ENCODE peak calls at places on chromosomes 12 and 14, in six cellular contexts. N is IMR-90, F is mammary epithelial cell, D is DND-41, A is kidney, Y is endodermal cell. X is an unnamed sample.

GRCh38 chr14:96221109-96221650 is 16.5 kb downstream of the BDKRB2 start:
- DNase-seq in N (peak; percentile 53), F (no peak), D (no peak), A (no peak), Y (no peak), X (no peak)

GRCh38 chr14:98955036-98955740 is 316.8 kb downstream of the BCL11B start:
- DNase-seq in N (no peak), F (no peak), D (no peak), A (no peak), Y (peak; percentile 13), X (peak; percentile 10)

GRCh38 chr12:105538880-105539279 is 208.4 kb downstream of the C12orf75 start:
- DNase-seq in N (peak; percentile 86), F (no peak), D (no peak), A (no peak), Y (peak; percentile 33), X (no peak)

GRCh38 chr14:30270200-30271161 is 288.5 kb upstream of the G2E3 start:
- DNase-seq in N (peak; percentile 81), F (peak; percentile 70), D (peak; percentile 56), A (peak; percentile 92), Y (peak; percentile 97), X (peak; percentile 79)

GRCh38 chr14:58465425-58465824 is 37.9 kb downstream of the KIAA0586 start:
- DNase-seq in N (peak; percentile 70), F (peak; percentile 52), D (no peak), A (no peak), Y (no peak), X (no peak)

GRCh38 chr12:112424126-112424525 is 5.4 kb downstream of the PTPN11 start:
- DNase-seq in N (no peak), F (no peak), D (no peak), A (no peak), Y (peak; percentile 31), X (no peak)

GRCh38 chr12:124917135-124917840 is 2.8 kb upstream of the UBC start:
- DNase-seq in N (peak; percentile 100), F (peak; percentile 100), D (peak; percentile 98), A (peak; percentile 99), Y (peak; percentile 100), X (peak; percentile 97)

GRCh38 chr14:38838049-38838978 is 264.7 kb downstream of the SEC23A start:
- DNase-seq in N (no peak), F (no peak), D (no peak), A (peak; percentile 64), Y (no peak), X (peak; percentile 55)

GRCh38 chr14:81062816-81063215 is 107.4 kb downstream of the TSHR start:
- DNase-seq in N (peak; percentile 0), F (peak; percentile 1), D (peak; percentile 35), A (no peak), Y (peak; percentile 78), X (no peak)

GRCh38 chr12:1779783-1780182 is 40.6 kb upstream of the LRTM2 start:
- DNase-seq in N (peak; percentile 75), F (peak; percentile 33), D (no peak), A (no peak), Y (no peak), X (no peak)

GRCh38 chr12:6197996-6198395 is 2.2 kb upstream of the CD9 start:
- DNase-seq in N (no peak), F (no peak), D (no peak), A (no peak), Y (peak; percentile 88), X (no peak)

GRCh38 chr14:104970231-104971068 is 7.7 kb downstream of the AHNAK2 start:
- DNase-seq in N (peak; percentile 81), F (peak; percentile 81), D (no peak), A (peak; percentile 91), Y (peak; percentile 79), X (peak; percentile 61)

GRCh38 chr12:26648584-26648983 is 184.4 kb downstream of the ITPR2 start:
- DNase-seq in N (peak; percentile 95), F (peak; percentile 83), D (no peak), A (no peak), Y (no peak), X (no peak)

GRCh38 chr12:6573001-6573400 is 4.9 kb upstream of the NOP2 start:
- DNase-seq in N (no peak), F (no peak), D (no peak), A (no peak), Y (no peak), X (no peak)

GRCh38 chr14:32821989-32822653 is 116.6 kb upstream of the NPAS3 start:
- DNase-seq in N (peak; percentile 4), F (no peak), D (no peak), A (no peak), Y (no peak), X (no peak)

GRCh38 chr12:113403435-113404415 is at the start of gene SDS:
- DNase-seq in N (peak; percentile 24), F (no peak), D (no peak), A (no peak), Y (peak; percentile 60), X (peak; percentile 28)

GRCh38 chr14:89121961-89122675 is 294.9 kb downstream of the FOXN3 start:
- DNase-seq in N (no peak), F (no peak), D (no peak), A (no peak), Y (peak; percentile 79), X (no peak)

GRCh38 chr12:94183702-94184379 is 35.5 kb downstream of the PLXNC1 start:
- DNase-seq in N (no peak), F (no peak), D (no peak), A (no peak), Y (peak; percentile 62), X (peak; percentile 48)

GRCh38 chr14:72439707-72440106 is 454.2 kb downstream of the DPF3 start:
- DNase-seq in N (no peak), F (no peak), D (peak; percentile 92), A (no peak), Y (no peak), X (no peak)

GRCh38 chr12:66831495-66831894 is 152.6 kb upstream of the GRIP1 start:
- DNase-seq in N (no peak), F (no peak), D (no peak), A (no peak), Y (no peak), X (no peak)

GRCh38 chr12:15240898-15241297 is 19.7 kb upstream of the RERG start:
- DNase-seq in N (no peak), F (no peak), D (no peak), A (no peak), Y (no peak), X (no peak)

GRCh38 chr12:15244926-15245325 is 23.7 kb upstream of the RERG start:
- DNase-seq in N (no peak), F (no peak), D (no peak), A (no peak), Y (no peak), X (no peak)

GRCh38 chr12:15243102-15243501 is 21.9 kb upstream of the RERG start:
- DNase-seq in N (no peak), F (no peak), D (no peak), A (no peak), Y (no peak), X (no peak)

GRCh38 chr12:15244341-15244740 is 23.1 kb upstream of the RERG start:
- DNase-seq in N (no peak), F (no peak), D (no peak), A (no peak), Y (no peak), X (no peak)
- TF ChIP-seq CTCF in N (no peak), F (no peak), D (no peak), A (no peak), Y (no peak), X (no peak)

GRCh38 chr14:103330536-103330935 is 3.5 kb upstream of the EIF5 start:
- DNase-seq in N (no peak), F (no peak), D (no peak), A (no peak), Y (no peak), X (no peak)
- H3K9ac ChIP-seq in N (no peak overlapping the region), F (no peak overlapping the region), D (no peak overlapping the region), A (no peak overlapping the region), Y (no peak overlapping the region), X (no peak overlapping the region)

GRCh38 chr12:95480230-95480629 is 6.3 kb downstream of the METAP2 start:
- DNase-seq in N (peak; percentile 69), F (no peak), D (no peak), A (no peak), Y (no peak), X (no peak)

GRCh38 chr12:95481888-95482287 is 7.9 kb downstream of the METAP2 start:
- DNase-seq in N (no peak), F (no peak), D (no peak), A (no peak), Y (no peak), X (no peak)

GRCh38 chr12:95487024-95487423 is 13.1 kb downstream of the METAP2 start:
- DNase-seq in N (no peak), F (no peak), D (no peak), A (no peak), Y (no peak), X (no peak)

GRCh38 chr12:95484524-95484923 is 10.6 kb downstream of the METAP2 start:
- DNase-seq in N (peak; percentile 10), F (peak; percentile 11), D (no peak), A (no peak), Y (no peak), X (no peak)

GRCh38 chr12:95481072-95481471 is 7.1 kb downstream of the METAP2 start:
- DNase-seq in N (no peak), F (no peak), D (no peak), A (no peak), Y (no peak), X (no peak)
- TF ChIP-seq CTCF in N (peak; percentile 2), F (no peak), D (no peak), A (no peak), Y (peak; percentile 28), X (no peak)

GRCh38 chr12:57459055-57459749 is 383 bp upstream of the GLI1 start:
- DNase-seq in N (peak; percentile 96), F (peak; percentile 89), D (peak; percentile 98), A (peak; percentile 96), Y (peak; percentile 100), X (peak; percentile 97)

GRCh38 chr12:57459750-57460400 is at the start of gene GLI1:
- DNase-seq in N (peak; percentile 28), F (no peak), D (no peak), A (peak; percentile 74), Y (peak; percentile 82), X (no peak)

GRCh38 chr12:57461904-57462306 is 2.3 kb downstream of the GLI1 start:
- DNase-seq in N (peak; percentile 33), F (no peak), D (no peak), A (no peak), Y (no peak), X (no peak)

GRCh38 chr12:57461326-57461903 is 1.8 kb downstream of the GLI1 start:
- DNase-seq in N (peak; percentile 57), F (peak; percentile 30), D (peak; percentile 81), A (peak; percentile 94), Y (peak; percentile 95), X (peak; percentile 74)

DNA sequence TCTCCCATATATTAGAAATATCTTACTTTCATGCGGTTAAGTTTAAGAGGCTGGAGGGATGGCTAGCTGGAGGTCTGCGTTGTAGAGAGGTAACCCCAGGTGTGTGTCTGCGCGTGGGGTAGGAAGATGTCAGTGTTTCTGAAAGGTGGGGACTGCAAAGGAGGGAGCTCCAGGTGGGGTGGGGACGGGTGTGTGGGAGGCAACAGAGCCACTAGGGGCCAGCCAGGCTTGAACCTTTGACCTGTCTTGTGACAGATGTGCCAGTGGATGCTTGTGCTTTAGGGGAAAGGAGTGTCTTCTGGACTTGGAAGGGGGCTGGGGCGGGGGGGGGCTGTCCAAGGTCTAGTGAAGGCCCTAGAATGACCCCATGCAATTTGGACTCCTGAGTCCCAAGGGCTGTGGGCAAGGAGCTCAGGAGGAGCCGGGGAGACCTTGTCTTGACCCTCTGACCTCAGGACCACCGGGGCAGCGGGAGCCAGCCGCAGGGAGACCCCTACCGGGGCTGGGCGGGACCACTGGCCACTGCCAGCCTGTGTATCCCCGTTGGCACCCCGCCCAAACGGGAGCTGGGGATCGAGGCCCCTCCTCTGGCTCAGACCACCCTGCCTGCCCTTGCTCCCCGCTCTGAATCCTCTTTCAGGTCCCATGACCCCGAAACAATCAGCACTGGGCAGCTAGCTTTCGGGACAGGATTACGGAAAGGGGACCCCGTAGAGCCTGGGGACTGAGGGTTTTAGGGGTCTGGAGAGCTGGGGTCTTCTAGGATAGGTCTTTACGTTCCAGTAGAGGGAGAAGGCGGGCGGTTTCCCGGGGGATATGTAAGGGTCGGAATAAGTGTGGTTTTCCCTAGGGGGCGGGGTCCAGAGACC is 1.1 kb downstream of the GLI1 start:
- DNase-seq in N (no peak), F (no peak), D (peak; percentile 28), A (peak; percentile 85), Y (peak; percentile 95), X (no peak)
- H3K9ac ChIP-seq in N (peak overlapping the region; percentile 15), F (no peak overlapping the region), D (peak overlapping the region; percentile 56), A (no peak overlapping the region), Y (peak overlapping the region; percentile 18), X (peak overlapping the region; percentile 58)

X was measured in colonic mucosa.